ENCODE peak calls at places on chromosome 18, in eight cellular contexts. G, T, W, E, D, V, L and Z are unnamed samples.

GRCh38 chr18:66111018-66111417 is 360.2 kb downstream of the CDH7 start:
- DNase-seq in G (no peak), T (no peak), W (no peak), E (no peak), D (no peak), V (no peak), L (no peak), Z (no peak)

GRCh38 chr18:12744103-12744502 is 41.3 kb downstream of the PSMG2 start:
- DNase-seq in G (peak), T (no peak), W (peak), E (peak), D (no peak), V (peak), L (peak), Z (peak)

GRCh38 chr18:36078751-36079529 is 11.6 kb upstream of the RPRD1A start:
- DNase-seq in G (peak), T (no peak), W (no peak), E (peak), D (no peak), V (peak), L (no peak), Z (no peak)

GRCh38 chr18:26134110-26134509 is 441 bp downstream of the PSMA8 start:
- DNase-seq in G (no peak), T (no peak), W (no peak), E (no peak), D (no peak), V (no peak), L (no peak), Z (no peak)

GRCh38 chr18:32769242-32770180 is 3.3 kb downstream of the KLHL14 start:
- DNase-seq in G (peak), T (no peak), W (no peak), E (peak), D (peak), V (no peak), L (no peak), Z (no peak)

GRCh38 chr18:26639149-26639548 is 90.8 kb upstream of the KCTD1 start:
- DNase-seq in G (no peak), T (no peak), W (no peak), E (no peak), D (no peak), V (no peak), L (no peak), Z (no peak)

GRCh38 chr18:27843783-27844415 is 333.0 kb downstream of the CDH2 start:
- DNase-seq in G (no peak), T (no peak), W (no peak), E (peak), D (no peak), V (peak), L (no peak), Z (no peak)

GRCh38 chr18:46460754-46461153 is 196.3 kb downstream of the LOXHD1 start:
- DNase-seq in G (no peak), T (no peak), W (no peak), E (no peak), D (peak), V (no peak), L (no peak), Z (no peak)

GRCh38 chr18:61581578-61582204 is 248.5 kb downstream of the CDH20 start:
- DNase-seq in G (peak), T (no peak), W (peak), E (peak), D (peak), V (peak), L (peak), Z (peak)

GRCh38 chr18:26074256-26074655 is 16.2 kb downstream of the SS18 start:
- DNase-seq in G (no peak), T (no peak), W (no peak), E (no peak), D (no peak), V (no peak), L (no peak), Z (no peak)

GRCh38 chr18:25310045-25310444 is 41.9 kb downstream of the ZNF521 start:
- DNase-seq in G (no peak), T (no peak), W (peak), E (peak), D (no peak), V (peak), L (no peak), Z (no peak)

DNA sequence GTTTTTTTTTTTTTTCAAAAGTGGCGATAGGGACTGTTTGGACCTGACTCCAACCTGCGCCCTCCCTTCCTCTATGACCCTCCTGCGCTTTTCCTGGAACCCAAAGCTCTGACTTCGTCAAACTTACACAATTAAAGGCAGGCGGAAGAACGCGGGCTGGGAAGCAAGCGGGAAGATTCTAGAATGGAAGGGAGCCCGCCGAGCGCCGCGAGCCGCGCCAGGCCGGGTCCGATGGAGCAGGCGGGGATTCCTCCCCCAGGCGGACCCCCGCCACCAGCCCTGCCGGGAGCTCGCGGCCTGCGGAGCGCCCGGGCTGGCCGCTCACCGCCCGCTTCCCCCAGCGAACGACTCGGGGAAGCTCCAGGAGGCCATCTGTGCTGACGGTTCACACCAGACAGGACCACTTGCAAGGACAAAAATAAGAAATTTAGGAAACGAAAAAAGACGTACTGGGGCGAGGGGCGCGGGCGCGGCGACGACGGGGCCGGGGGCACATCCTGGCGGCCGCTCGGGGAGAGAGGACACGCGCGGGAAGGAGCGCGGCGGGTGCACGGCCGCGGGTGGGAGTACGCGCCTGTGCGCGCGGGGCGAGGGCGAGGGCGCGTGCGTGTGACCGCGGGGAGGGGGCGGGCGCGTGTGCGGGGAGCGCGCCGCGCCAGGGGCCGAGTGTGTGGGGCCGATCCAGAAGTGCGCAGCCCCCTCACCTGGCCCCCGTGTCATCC is 1.1 kb upstream of the SALL3 start:
- DNase-seq in G (no peak), T (no peak), W (no peak), E (no peak), D (peak), V (peak), L (no peak), Z (no peak)
- H3K4me3 ChIP-seq in G (no peak), T (no peak), W (no peak), E (no peak), D (no peak), V (peak), L (no peak), Z (no peak)

GRCh38 chr18:77053616-77054287 is 78.8 kb downstream of the MBP start:
- DNase-seq in G (no peak), T (no peak), W (no peak), E (no peak), D (peak), V (no peak), L (no peak), Z (no peak)

GRCh38 chr18:77056399-77057015 is 76.1 kb downstream of the MBP start:
- DNase-seq in G (peak), T (no peak), W (no peak), E (peak), D (peak), V (no peak), L (no peak), Z (peak)

GRCh38 chr18:77054288-77054605 is 78.3 kb downstream of the MBP start:
- DNase-seq in G (no peak), T (no peak), W (no peak), E (no peak), D (peak), V (no peak), L (no peak), Z (no peak)

GRCh38 chr18:77055429-77056310 is 76.9 kb downstream of the MBP start:
- DNase-seq in G (no peak), T (no peak), W (no peak), E (peak), D (peak), V (peak), L (no peak), Z (peak)

DNA sequence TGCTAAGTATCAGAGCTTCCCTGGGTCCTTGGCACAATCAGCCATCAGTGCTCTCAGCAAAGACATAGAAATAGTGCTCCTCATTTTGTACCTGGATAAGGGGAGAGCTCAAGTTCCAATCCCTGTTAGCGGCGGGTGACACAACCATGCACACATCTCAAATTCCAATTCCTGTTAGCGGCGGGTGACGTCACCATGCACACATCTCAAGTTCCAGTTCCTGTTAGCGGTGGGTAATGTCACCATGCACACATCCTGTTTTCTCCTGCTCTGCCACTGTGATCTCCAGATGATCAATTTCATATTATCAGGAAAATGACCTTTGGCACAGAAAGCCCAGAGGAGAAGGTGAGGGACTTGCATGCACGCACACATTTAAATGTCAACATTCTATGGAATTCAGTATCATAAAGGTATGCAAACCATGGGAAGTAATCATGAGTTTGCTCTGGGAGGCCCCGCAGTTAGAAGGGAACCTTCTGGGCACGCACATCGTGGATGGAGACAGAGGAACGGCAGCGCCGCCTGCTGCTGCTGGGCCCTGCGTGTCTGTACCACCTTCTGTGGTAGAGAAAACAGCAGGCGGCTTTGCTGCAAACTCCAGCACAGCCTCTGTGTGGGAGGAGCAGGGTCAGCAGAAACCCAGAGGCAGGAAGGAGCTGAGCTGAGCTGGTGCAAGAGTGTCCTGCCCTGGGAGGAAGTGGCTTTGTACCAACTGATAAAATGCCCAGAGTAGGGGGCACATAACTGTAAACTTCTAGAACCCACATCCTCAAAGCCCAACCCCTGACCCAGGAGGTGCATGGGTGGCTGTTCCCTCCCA is 77.8 kb downstream of the MBP start:
- DNase-seq in G (peak), T (no peak), W (peak), E (peak), D (peak), V (peak), L (peak), Z (peak)
- H3K4me3 ChIP-seq in G (peak), T (no peak), W (no peak), E (no peak), D (no peak), V (no peak), L (no peak), Z (no peak)

DNA sequence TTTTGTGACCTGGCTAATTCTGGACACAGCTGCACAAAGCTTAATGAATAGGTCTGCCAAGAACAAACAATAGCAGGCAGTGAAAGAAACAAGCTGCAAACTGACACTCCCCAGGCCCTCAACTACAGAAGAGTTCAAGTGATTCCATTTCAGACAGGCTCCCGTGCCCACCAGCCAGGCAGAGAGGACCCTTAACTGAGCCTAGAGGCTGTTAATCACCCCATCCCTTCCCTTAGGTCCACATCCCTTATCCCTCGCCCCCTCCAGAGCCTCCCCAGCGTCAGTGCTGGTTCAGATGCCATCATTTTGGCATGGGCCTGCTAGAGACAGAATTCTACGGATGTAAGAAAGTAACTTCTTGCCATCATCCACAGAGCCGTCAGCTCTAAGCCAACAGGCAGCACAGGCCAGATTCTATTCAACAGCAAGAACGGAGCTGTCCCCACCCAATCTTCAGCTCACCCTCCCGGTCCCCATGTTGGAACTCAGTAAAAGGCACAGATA is 7.2 kb downstream of the CYB5A start:
- DNase-seq in G (no peak), T (no peak), W (no peak), E (no peak), D (peak), V (no peak), L (no peak), Z (no peak)
- H3K4me3 ChIP-seq in G (no peak), T (no peak), W (no peak), E (no peak), D (no peak), V (no peak), L (no peak), Z (no peak)

DNA sequence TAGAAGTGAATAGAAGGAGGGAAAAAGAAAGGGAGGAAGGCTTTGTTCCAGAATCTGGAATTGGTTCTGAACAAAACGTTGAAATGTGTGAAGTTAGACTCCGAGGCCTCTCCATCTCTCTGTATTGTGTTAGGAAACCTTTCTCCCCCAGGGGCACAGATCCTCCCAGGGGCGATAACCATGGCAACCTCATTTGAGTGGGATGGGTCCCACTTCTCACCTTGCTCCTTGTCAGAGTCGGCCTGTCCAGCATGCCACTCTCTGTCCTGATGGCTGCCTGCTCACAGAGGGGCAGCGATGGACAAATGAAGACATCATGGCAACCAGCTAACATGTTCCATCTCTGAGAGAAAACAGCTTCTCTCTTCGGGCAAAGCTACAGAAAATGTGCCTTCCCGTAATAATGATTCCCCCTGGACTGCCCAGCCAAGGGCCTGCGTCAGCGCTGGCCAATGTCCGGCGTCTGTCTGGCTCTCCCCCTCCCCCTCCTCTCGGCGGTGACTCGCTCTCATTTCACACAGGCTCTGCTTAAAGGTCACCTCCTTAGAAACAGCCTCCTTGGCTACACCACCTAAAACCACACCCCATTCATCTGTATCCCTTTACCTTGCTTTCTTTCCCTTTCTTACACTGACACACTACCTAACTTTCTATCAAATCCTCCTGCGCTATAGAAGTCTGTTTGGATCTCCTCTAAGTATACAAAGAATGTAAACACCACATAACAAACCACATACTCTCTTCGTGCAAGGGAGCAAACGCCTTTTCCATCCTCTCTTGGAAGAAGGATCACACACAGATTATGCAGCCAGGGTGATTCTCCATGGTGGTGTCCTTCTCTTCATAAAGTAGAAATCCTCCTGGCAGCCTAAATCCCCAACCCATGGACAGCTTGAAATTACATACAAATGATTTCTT is 32.1 kb upstream of the TTC39C start:
- DNase-seq in G (no peak), T (no peak), W (no peak), E (peak), D (no peak), V (peak), L (no peak), Z (peak)
- H3K4me3 ChIP-seq in G (peak), T (no peak), W (no peak), E (no peak), D (no peak), V (no peak), L (no peak), Z (no peak)

DNA sequence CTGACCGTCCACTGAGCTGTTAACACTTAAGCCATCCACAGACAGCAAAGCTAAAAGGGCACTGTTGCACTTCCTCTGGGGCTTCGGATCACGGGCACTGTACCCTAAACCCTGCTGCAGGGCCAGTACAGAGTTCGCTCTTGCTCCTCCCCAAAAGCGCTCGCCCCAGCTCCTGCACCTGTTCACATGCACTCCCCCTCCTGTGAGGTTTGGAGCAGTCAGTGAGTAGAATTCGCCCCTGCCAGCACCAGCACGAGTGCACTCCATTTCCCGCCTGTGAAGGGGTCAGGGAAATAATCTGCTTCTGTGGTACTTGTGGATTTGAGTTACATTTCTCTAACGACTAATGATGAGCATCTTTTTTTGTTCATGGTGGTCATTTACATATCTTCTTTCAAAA is 158.8 kb downstream of the PTPRM start:
- DNase-seq in G (no peak), T (no peak), W (no peak), E (no peak), D (no peak), V (no peak), L (no peak), Z (no peak)
- H3K4me3 ChIP-seq in G (no peak), T (no peak), W (no peak), E (no peak), D (no peak), V (no peak), L (no peak), Z (no peak)

GRCh38 chr18:6280344-6280743 is 134.4 kb downstream of the L3MBTL4 start:
- DNase-seq in G (no peak), T (no peak), W (no peak), E (no peak), D (no peak), V (no peak), L (no peak), Z (no peak)
- H3K4me3 ChIP-seq in G (no peak), T (no peak), W (no peak), E (no peak), D (no peak), V (no peak), L (no peak), Z (no peak)